ENCODE peak calls at places on chromosomes 7 and 10, in eight cellular contexts. One of them, this sample, is unnamed.

GRCh38 chr7:74051193-74051592 is 23.2 kb downstream of the ELN start:
- DNase-seq in NCI-H1105 treated with DMSO at 0.1 percent for 48 hours: no peak
- DNase-seq in anterior cingulate cortex: no peak
- DNase-seq in MV-4-11: no peak
- DNase-seq in naive B cell: no peak
- DNase-seq in neural crest cell: no peak
- DNase-seq in EH: no peak
- DNase-seq in heart right ventricle: no peak
- DNase-seq in this sample: peak

GRCh38 chr7:133486-133885 is 58.9 kb upstream of the FAM20C start:
- DNase-seq in anterior cingulate cortex: no peak
- DNase-seq in naive B cell: no peak
- DNase-seq in MV-4-11: peak
- DNase-seq in NCI-H1105 treated with DMSO at 0.1 percent for 48 hours: no peak
- DNase-seq in heart right ventricle: no peak
- DNase-seq in EH: no peak
- DNase-seq in neural crest cell: no peak
- DNase-seq in this sample: no peak

GRCh38 chr7:81527651-81528050 is 242.2 kb downstream of the HGF start:
- DNase-seq in anterior cingulate cortex: no peak
- DNase-seq in MV-4-11: no peak
- DNase-seq in NCI-H1105 treated with DMSO at 0.1 percent for 48 hours: no peak
- DNase-seq in EH: no peak
- DNase-seq in naive B cell: no peak
- DNase-seq in heart right ventricle: no peak
- DNase-seq in neural crest cell: no peak
- DNase-seq in this sample: no peak

GRCh38 chr7:141045126-141045841 is 28.6 kb upstream of the TMEM178B start:
- DNase-seq in neural crest cell: no peak
- DNase-seq in MV-4-11: no peak
- DNase-seq in naive B cell: no peak
- DNase-seq in heart right ventricle: no peak
- DNase-seq in EH: peak
- DNase-seq in NCI-H1105 treated with DMSO at 0.1 percent for 48 hours: no peak
- DNase-seq in anterior cingulate cortex: no peak
- DNase-seq in this sample: no peak

GRCh38 chr7:105876964-105877601 is 684 bp upstream of the ATXN7L1 start:
- DNase-seq in EH: peak
- DNase-seq in NCI-H1105 treated with DMSO at 0.1 percent for 48 hours: peak
- DNase-seq in MV-4-11: no peak
- DNase-seq in heart right ventricle: peak
- DNase-seq in neural crest cell: peak
- DNase-seq in anterior cingulate cortex: no peak
- DNase-seq in naive B cell: no peak
- DNase-seq in this sample: peak

GRCh38 chr10:122056431-122057094 is 67.6 kb downstream of the TACC2 start:
- DNase-seq in MV-4-11: no peak
- DNase-seq in neural crest cell: no peak
- DNase-seq in anterior cingulate cortex: no peak
- DNase-seq in NCI-H1105 treated with DMSO at 0.1 percent for 48 hours: no peak
- DNase-seq in naive B cell: no peak
- DNase-seq in EH: no peak
- DNase-seq in heart right ventricle: no peak
- DNase-seq in this sample: no peak

GRCh38 chr10:121288864-121289659 is 309.2 kb downstream of the FGFR2 start:
- DNase-seq in neural crest cell: no peak
- DNase-seq in naive B cell: no peak
- DNase-seq in anterior cingulate cortex: no peak
- DNase-seq in heart right ventricle: no peak
- DNase-seq in NCI-H1105 treated with DMSO at 0.1 percent for 48 hours: no peak
- DNase-seq in EH: no peak
- DNase-seq in MV-4-11: peak
- DNase-seq in this sample: no peak

GRCh38 chr7:132653364-132653930 is 77.2 kb upstream of the PLXNA4 start:
- DNase-seq in EH: no peak
- DNase-seq in neural crest cell: no peak
- DNase-seq in MV-4-11: peak
- DNase-seq in NCI-H1105 treated with DMSO at 0.1 percent for 48 hours: no peak
- DNase-seq in anterior cingulate cortex: no peak
- DNase-seq in heart right ventricle: no peak
- DNase-seq in naive B cell: peak
- DNase-seq in this sample: no peak

GRCh38 chr10:116873134-116873533 is 23.8 kb downstream of the ENO4 start:
- DNase-seq in heart right ventricle: no peak
- DNase-seq in MV-4-11: no peak
- DNase-seq in neural crest cell: no peak
- DNase-seq in EH: no peak
- DNase-seq in naive B cell: no peak
- DNase-seq in NCI-H1105 treated with DMSO at 0.1 percent for 48 hours: no peak
- DNase-seq in anterior cingulate cortex: no peak
- DNase-seq in this sample: no peak

GRCh38 chr10:17841055-17841454 is 31.9 kb downstream of the MRC1 start:
- DNase-seq in anterior cingulate cortex: no peak
- DNase-seq in MV-4-11: no peak
- DNase-seq in neural crest cell: no peak
- DNase-seq in NCI-H1105 treated with DMSO at 0.1 percent for 48 hours: no peak
- DNase-seq in heart right ventricle: no peak
- DNase-seq in naive B cell: no peak
- DNase-seq in EH: no peak
- DNase-seq in this sample: no peak

GRCh38 chr10:68598978-68599753 is 39.0 kb downstream of the TET1 start:
- DNase-seq in NCI-H1105 treated with DMSO at 0.1 percent for 48 hours: peak
- DNase-seq in anterior cingulate cortex: peak
- DNase-seq in naive B cell: no peak
- DNase-seq in EH: peak
- DNase-seq in MV-4-11: peak
- DNase-seq in neural crest cell: no peak
- DNase-seq in heart right ventricle: peak
- DNase-seq in this sample: peak

GRCh38 chr10:126902157-126902556 is 3.1 kb upstream of the DOCK1 start:
- DNase-seq in anterior cingulate cortex: no peak
- DNase-seq in EH: peak
- DNase-seq in MV-4-11: no peak
- DNase-seq in neural crest cell: no peak
- DNase-seq in NCI-H1105 treated with DMSO at 0.1 percent for 48 hours: no peak
- DNase-seq in heart right ventricle: no peak
- DNase-seq in naive B cell: no peak
- DNase-seq in this sample: peak

GRCh38 chr7:129311429-129311828 is 86.6 kb downstream of the AHCYL2 start:
- DNase-seq in anterior cingulate cortex: no peak
- DNase-seq in naive B cell: no peak
- DNase-seq in neural crest cell: no peak
- DNase-seq in heart right ventricle: no peak
- DNase-seq in EH: no peak
- DNase-seq in MV-4-11: peak
- DNase-seq in NCI-H1105 treated with DMSO at 0.1 percent for 48 hours: no peak
- DNase-seq in this sample: no peak

GRCh38 chr7:18555120-18555519 is 59.6 kb downstream of the HDAC9 start:
- DNase-seq in anterior cingulate cortex: no peak
- DNase-seq in neural crest cell: no peak
- DNase-seq in EH: peak
- DNase-seq in naive B cell: no peak
- DNase-seq in heart right ventricle: no peak
- DNase-seq in NCI-H1105 treated with DMSO at 0.1 percent for 48 hours: no peak
- DNase-seq in MV-4-11: no peak
- DNase-seq in this sample: peak

GRCh38 chr10:8113616-8114015 is 59.1 kb downstream of the GATA3 start:
- DNase-seq in NCI-H1105 treated with DMSO at 0.1 percent for 48 hours: no peak
- DNase-seq in neural crest cell: no peak
- DNase-seq in naive B cell: no peak
- DNase-seq in anterior cingulate cortex: no peak
- DNase-seq in heart right ventricle: no peak
- DNase-seq in EH: no peak
- DNase-seq in MV-4-11: no peak
- DNase-seq in this sample: no peak

GRCh38 chr10:52108236-52108635 is 205.8 kb upstream of the DKK1 start:
- DNase-seq in EH: no peak
- DNase-seq in anterior cingulate cortex: no peak
- DNase-seq in naive B cell: no peak
- DNase-seq in MV-4-11: no peak
- DNase-seq in heart right ventricle: no peak
- DNase-seq in neural crest cell: no peak
- DNase-seq in NCI-H1105 treated with DMSO at 0.1 percent for 48 hours: no peak
- DNase-seq in this sample: no peak

GRCh38 chr7:31875424-31875823 is 188.4 kb downstream of the PPP1R17 start:
- DNase-seq in EH: peak
- DNase-seq in heart right ventricle: no peak
- DNase-seq in naive B cell: no peak
- DNase-seq in neural crest cell: no peak
- DNase-seq in anterior cingulate cortex: no peak
- DNase-seq in MV-4-11: peak
- DNase-seq in NCI-H1105 treated with DMSO at 0.1 percent for 48 hours: no peak
- DNase-seq in this sample: no peak

GRCh38 chr10:19783721-19784120 is 32.5 kb upstream of the PLXDC2 start:
- DNase-seq in naive B cell: no peak
- DNase-seq in EH: no peak
- DNase-seq in NCI-H1105 treated with DMSO at 0.1 percent for 48 hours: no peak
- DNase-seq in anterior cingulate cortex: no peak
- DNase-seq in MV-4-11: no peak
- DNase-seq in neural crest cell: no peak
- DNase-seq in heart right ventricle: no peak
- DNase-seq in this sample: no peak

GRCh38 chr7:29839302-29839701 is 33.0 kb downstream of the WIPF3 start:
- DNase-seq in naive B cell: no peak
- DNase-seq in anterior cingulate cortex: no peak
- DNase-seq in EH: peak
- DNase-seq in MV-4-11: no peak
- DNase-seq in NCI-H1105 treated with DMSO at 0.1 percent for 48 hours: no peak
- DNase-seq in neural crest cell: no peak
- DNase-seq in heart right ventricle: peak
- DNase-seq in this sample: peak

GRCh38 chr7:99499713-99500636 is at the start of gene ZNF394:
- DNase-seq in neural crest cell: peak
- DNase-seq in heart right ventricle: peak
- DNase-seq in anterior cingulate cortex: peak
- DNase-seq in NCI-H1105 treated with DMSO at 0.1 percent for 48 hours: peak
- DNase-seq in MV-4-11: peak
- DNase-seq in naive B cell: peak
- DNase-seq in EH: peak
- DNase-seq in this sample: peak